ENCODE peak calls at places on chromosomes 3 and 15, in six cellular contexts. S is breast epithelium, M is A549, F is IMR-90, O is thyroid gland, X is tibial nerve. Y is an unnamed sample.

GRCh38 chr3:160618878-160619277 is 53.5 kb upstream of the KPNA4 start:
- DNase-seq in S (no peak), X (no peak), O (no peak), M (no peak), F (peak; percentile 13), Y (no peak)

GRCh38 chr3:129608087-129608935 is 1.8 kb upstream of the PLXND1 start:
- DNase-seq in X (no peak), S (no peak), O (no peak), M (no peak), F (peak; percentile 69), Y (peak; percentile 57)

GRCh38 chr15:80403712-80404056 is 498 bp upstream of the ARNT2 start:
- DNase-seq in O (peak; percentile 63), S (no peak), F (no peak), X (no peak), M (peak; percentile 58), Y (peak; percentile 27)

GRCh38 chr3:15198686-15199085 is 7.4 kb upstream of the CAPN7 start:
- DNase-seq in F (no peak), S (no peak), M (no peak), O (no peak), X (no peak), Y (no peak)

GRCh38 chr3:150922611-150923010 is 17.4 kb upstream of the MINDY4B start:
- DNase-seq in X (no peak), O (no peak), F (no peak), S (no peak), M (peak; percentile 14), Y (no peak)

GRCh38 chr3:42803800-42804112 is 534 bp downstream of the HIGD1A start:
- DNase-seq in F (no peak), X (no peak), M (peak; percentile 9), O (peak; percentile 51), S (no peak), Y (peak; percentile 42)

GRCh38 chr3:58260261-58260731 is 22.7 kb downstream of the ABHD6 start:
- DNase-seq in F (peak; percentile 93), X (no peak), S (no peak), M (no peak), O (no peak), Y (no peak)

GRCh38 chr3:69239063-69239462 is 116.7 kb upstream of the LMOD3 start:
- DNase-seq in F (no peak), O (no peak), S (no peak), M (no peak), X (no peak), Y (peak; percentile 33)

GRCh38 chr3:9416139-9416780 is 18.8 kb downstream of the SETD5 start:
- DNase-seq in S (no peak), X (no peak), F (peak; percentile 43), M (no peak), O (no peak), Y (no peak)

GRCh38 chr3:47228088-47228487 is 54.5 kb downstream of the KIF9 start:
- DNase-seq in M (no peak), S (no peak), F (no peak), O (no peak), X (no peak), Y (no peak)

GRCh38 chr3:58963928-58964497 is 85.8 kb downstream of the CFAP20DC start:
- DNase-seq in O (no peak), F (peak; percentile 20), S (no peak), M (no peak), X (no peak), Y (no peak)

GRCh38 chr15:58077427-58077826 is 11.9 kb upstream of the ALDH1A2 start:
- DNase-seq in M (no peak), S (no peak), X (no peak), F (no peak), O (no peak), Y (no peak)

GRCh38 chr3:157532529-157533297 is 29.5 kb upstream of the VEPH1 start:
- DNase-seq in F (peak; percentile 92), S (no peak), O (peak; percentile 27), M (peak; percentile 58), X (peak; percentile 55), Y (peak; percentile 31)

GRCh38 chr15:49223536-49224274 is 53.7 kb downstream of the GALK2 start:
- DNase-seq in M (no peak), O (no peak), S (no peak), F (no peak), X (no peak), Y (no peak)

GRCh38 chr15:49227602-49228001 is 57.6 kb downstream of the GALK2 start:
- DNase-seq in F (no peak), M (no peak), X (no peak), O (no peak), S (no peak), Y (no peak)

GRCh38 chr15:49229922-49230321 is 59.9 kb downstream of the GALK2 start:
- DNase-seq in M (no peak), S (no peak), X (no peak), O (no peak), F (no peak), Y (no peak)

GRCh38 chr15:49225572-49226281 is 55.7 kb downstream of the GALK2 start:
- DNase-seq in O (no peak), M (no peak), S (no peak), F (peak; percentile 60), X (no peak), Y (peak; percentile 63)
- TF ChIP-seq CTCF in O (no peak), M (peak; percentile 10), S (no peak), F (peak; percentile 37), X (no peak), Y (peak; percentile 27)

DNA sequence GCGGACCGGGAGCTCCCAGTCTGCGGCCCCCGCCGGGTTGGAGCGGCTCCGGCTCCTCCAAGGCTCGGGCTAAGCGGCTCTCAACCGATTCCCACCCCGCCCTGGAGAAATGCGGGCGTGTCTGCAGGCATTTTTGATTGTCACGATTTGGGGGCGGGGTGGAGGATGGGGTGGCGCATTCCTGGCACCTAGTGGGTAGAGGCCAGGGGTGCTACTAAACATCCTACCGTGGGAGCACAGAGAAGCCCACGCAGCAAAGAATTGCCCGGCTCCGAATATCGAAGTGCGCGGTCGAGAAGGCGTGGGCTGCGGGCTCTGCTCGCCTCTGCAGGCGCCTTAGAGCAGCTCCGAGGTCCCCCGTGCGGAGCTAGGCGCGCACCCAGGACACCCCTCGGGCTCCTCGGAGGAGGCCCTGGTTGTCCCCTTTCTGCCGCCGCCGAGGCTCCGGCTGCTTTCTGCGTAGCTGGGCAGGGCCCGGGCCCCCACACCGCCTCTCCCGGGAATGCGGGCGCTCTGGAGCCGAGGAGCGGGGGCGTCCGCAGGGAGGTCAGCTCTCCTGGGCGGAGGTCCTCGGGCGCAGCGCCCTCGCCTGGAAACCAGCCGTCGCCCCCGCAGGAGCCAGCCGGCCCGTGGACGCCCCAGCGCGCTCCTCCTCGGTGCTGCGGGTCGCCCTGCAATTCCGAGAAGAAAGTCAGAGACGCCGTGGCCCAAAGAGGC is 16.5 kb upstream of the LAMP3 start:
- DNase-seq in X (peak; percentile 23), S (no peak), O (peak; percentile 47), F (no peak), M (peak; percentile 36), Y (peak; percentile 56)
- TF ChIP-seq CTCF in X (no peak), S (no peak), O (no peak), F (peak; percentile 18), M (peak; percentile 21), Y (no peak)

GRCh38 chr3:133910422-133910821 is 14.7 kb upstream of the RAB6B start:
- DNase-seq in M (no peak), O (no peak), F (no peak), S (no peak), X (no peak), Y (no peak)
- TF ChIP-seq CTCF in M (no peak), O (no peak), F (no peak), S (no peak), X (no peak), Y (no peak)

DNA sequence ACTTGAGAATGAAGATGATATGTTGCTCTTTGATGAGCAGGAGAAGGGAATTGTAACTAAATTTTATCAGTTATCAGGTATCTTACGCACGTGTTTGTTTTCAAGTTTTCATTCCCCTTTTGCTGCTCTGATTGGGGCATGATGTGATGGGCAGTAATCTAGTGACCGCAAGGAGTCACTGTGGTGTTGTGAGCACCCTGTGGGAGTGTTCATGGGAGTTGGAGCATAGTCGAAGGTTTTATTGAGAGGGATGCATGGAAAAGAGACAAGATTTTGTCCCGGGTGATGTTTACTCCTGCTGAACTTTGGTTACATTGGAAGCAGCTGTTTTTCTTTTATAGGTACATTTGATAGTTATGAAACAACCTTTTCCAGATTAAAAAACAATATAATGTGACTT is 2.1 kb downstream of the FAN1 start:
- DNase-seq in X (no peak), O (no peak), F (peak; percentile 18), S (no peak), M (no peak), Y (no peak)
- TF ChIP-seq CTCF in X (no peak), O (no peak), F (peak; percentile 34), S (no peak), M (peak; percentile 9), Y (no peak)

GRCh38 chr3:137121704-137122314 is 164.0 kb downstream of the IL20RB start:
- DNase-seq in X (peak; percentile 8), F (peak; percentile 44), O (peak; percentile 10), M (no peak), S (no peak), Y (peak; percentile 37)
- TF ChIP-seq CTCF in X (no peak), F (peak; percentile 54), O (no peak), M (peak; percentile 38), S (no peak), Y (peak; percentile 51)

GRCh38 chr15:73048624-73049295 is 3.5 kb upstream of the NEO1 start:
- DNase-seq in X (no peak), O (no peak), S (no peak), M (no peak), F (no peak), Y (no peak)

GRCh38 chr15:73047882-73048281 is 4.4 kb upstream of the NEO1 start:
- DNase-seq in X (no peak), O (no peak), S (no peak), M (no peak), F (no peak), Y (no peak)

GRCh38 chr15:73051402-73051810 is 857 bp upstream of the NEO1 start:
- DNase-seq in X (peak; percentile 6), S (peak; percentile 60), O (peak; percentile 64), M (peak; percentile 38), F (no peak), Y (no peak)

GRCh38 chr15:73050561-73051297 is 1.5 kb upstream of the NEO1 start:
- DNase-seq in X (no peak), M (no peak), S (no peak), O (no peak), F (no peak), Y (no peak)

DNA sequence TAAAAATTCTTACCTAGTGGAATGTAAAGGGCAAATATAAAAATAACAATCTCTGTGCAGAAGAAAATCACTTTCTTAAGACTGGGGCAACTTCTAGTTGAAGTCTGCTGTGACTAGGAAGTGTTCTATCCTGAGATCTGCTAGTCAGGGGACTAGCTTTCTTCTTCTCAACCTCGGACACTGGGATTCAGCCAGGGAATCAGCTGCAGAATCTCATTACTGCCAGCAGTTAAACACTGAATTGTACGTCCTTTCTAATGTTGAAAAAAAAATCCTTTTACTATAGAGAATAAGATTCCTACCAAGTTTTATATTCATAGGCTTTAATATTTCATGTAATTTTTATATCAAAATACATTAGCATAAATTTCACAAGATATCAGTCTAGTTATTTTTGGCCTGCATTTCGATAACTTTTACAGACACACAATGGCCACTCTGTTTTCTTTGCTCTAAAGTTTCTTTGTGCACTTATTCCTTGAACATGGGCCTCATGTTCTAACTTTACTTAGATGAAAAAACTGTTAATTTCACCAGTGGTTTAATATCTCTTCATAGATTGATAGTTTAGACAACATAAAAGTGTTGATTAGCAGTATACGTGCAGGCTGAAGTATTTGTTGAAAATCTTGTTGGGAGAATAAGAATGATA is 2.6 kb upstream of the NEO1 start:
- DNase-seq in X (no peak), S (no peak), F (no peak), M (no peak), O (no peak), Y (no peak)
- TF ChIP-seq CTCF in X (no peak), S (no peak), F (no peak), M (no peak), O (no peak), Y (no peak)